ENCODE peak calls at places on chromosomes 3 and 15, in nine cellular contexts. N, E, H, G, V, O, D, F and Y are unnamed samples. For H3K4me1, the result is how much of the 10 kb centered on the place peaks cover.

GRCh38 chr3:139928708-139929505 is 6.1 kb upstream of the CLSTN2 start:
- DNase-seq in N (no peak), E (no peak), H (peak), G (no peak), V (no peak), O (peak), D (no peak), F (no peak), Y (no peak)

GRCh38 chr3:126835472-126836219 is 131.6 kb downstream of the CHCHD6 start:
- DNase-seq in N (no peak), E (no peak), H (peak), G (no peak), V (no peak), O (peak), D (no peak), F (no peak), Y (no peak)

GRCh38 chr3:62238003-62238402 is 135.3 kb downstream of the FEZF2 start:
- DNase-seq in N (no peak), E (no peak), H (no peak), G (no peak), V (no peak), O (no peak), D (no peak), F (no peak), Y (no peak)

GRCh38 chr3:194138098-194138474 is 2.1 kb downstream of the HES1 start:
- DNase-seq in N (no peak), E (no peak), H (peak), G (peak), V (no peak), O (peak), D (no peak), F (no peak), Y (no peak)

GRCh38 chr3:171772427-171773056 is 37.7 kb downstream of the PLD1 start:
- DNase-seq in N (peak), E (peak), H (peak), G (peak), V (peak), O (peak), D (peak), F (peak), Y (peak)

GRCh38 chr15:79093352-79093935 is 2.9 kb upstream of the RASGRF1 start:
- DNase-seq in N (no peak), E (peak), H (no peak), G (peak), V (no peak), O (no peak), D (no peak), F (no peak), Y (no peak)

GRCh38 chr3:44914936-44915335 is 40.5 kb downstream of the TGM4 start:
- DNase-seq in N (no peak), E (no peak), H (no peak), G (peak), V (no peak), O (no peak), D (no peak), F (no peak), Y (no peak)

GRCh38 chr3:46163551-46163981 is 44.5 kb downstream of the CCR1 start:
- DNase-seq in N (no peak), E (no peak), H (no peak), G (peak), V (no peak), O (no peak), D (no peak), F (no peak), Y (no peak)

GRCh38 chr15:100778831-100779288 is 100.8 kb upstream of the ALDH1A3 start:
- DNase-seq in N (no peak), E (no peak), H (no peak), G (peak), V (no peak), O (no peak), D (no peak), F (no peak), Y (peak)

GRCh38 chr3:42518800-42519567 is 16.5 kb downstream of the VIPR1 start:
- DNase-seq in N (peak), E (peak), H (no peak), G (peak), V (no peak), O (no peak), D (peak), F (no peak), Y (no peak)

GRCh38 chr15:29433507-29433906 is 163.9 kb upstream of the NSMCE3 start:
- DNase-seq in N (no peak), E (no peak), H (no peak), G (no peak), V (no peak), O (no peak), D (no peak), F (no peak), Y (no peak)
- H3K4me1 ChIP-seq in N (under half), E (under half), H (under half), G (under half), V (under half), O (under half), D (under half), F (under half), Y (under half)

DNA sequence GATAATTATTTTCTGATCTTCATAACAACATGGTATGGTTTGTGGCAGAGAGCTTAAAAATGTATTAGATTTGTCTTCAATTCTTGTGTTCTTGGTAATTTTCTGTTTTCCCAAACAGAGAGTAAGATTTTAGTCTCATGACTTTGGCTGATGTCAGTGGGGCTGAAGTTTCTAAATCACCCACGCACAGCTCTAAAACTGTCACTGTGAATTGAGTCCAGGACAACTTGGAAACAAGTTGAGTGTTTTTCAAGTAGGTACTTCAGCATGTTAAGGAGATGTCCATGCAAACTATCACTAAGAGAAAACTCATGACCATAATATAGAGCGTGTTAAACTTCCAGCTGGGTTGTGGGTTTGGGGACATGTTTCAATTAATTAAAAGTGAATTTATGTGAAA is 90.0 kb downstream of the KLHL25 start:
- DNase-seq in N (no peak), E (no peak), H (no peak), G (no peak), V (no peak), O (no peak), D (no peak), F (no peak), Y (no peak)
- H3K4me1 ChIP-seq in N (half or more), E (under half), H (under half), G (under half), V (under half), O (under half), D (half or more), F (half or more), Y (under half)

DNA sequence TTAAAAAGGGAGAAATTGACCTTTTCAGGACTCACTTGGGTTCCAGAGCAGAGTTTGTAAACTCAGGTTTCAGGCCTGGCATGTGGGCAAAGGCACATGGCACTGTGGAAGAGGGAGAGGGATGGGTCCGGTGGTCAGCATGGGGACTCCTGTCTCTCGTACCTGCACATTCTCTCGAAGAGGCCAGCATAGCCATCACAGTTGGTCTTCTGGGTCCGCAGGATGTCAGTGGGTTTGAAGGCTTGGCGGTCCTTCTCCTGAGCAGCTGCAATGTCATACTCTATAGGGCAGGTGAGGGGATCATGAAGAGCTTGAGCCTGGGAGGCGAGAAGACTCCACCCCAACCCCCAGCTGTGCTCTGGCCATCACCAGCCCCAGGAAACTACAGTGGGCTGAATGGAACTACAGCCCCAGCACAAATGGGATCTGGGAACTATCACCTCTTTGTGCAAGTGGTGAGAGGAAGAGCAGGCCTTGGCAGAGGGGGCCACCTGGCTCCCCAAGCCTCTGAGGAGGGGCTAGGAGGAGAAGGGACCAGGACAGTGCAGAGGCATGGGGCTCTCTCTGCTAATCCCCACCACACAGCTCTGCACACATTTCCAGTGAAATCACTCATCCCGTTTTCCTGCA is 31.7 kb downstream of the KY start:
- DNase-seq in N (no peak), E (peak), H (no peak), G (peak), V (no peak), O (no peak), D (no peak), F (no peak), Y (no peak)
- H3K4me1 ChIP-seq in N (under half), E (under half), H (under half), G (under half), V (under half), O (under half), D (under half), F (under half), Y (under half)

GRCh38 chr15:66403323-66403722 is 16.6 kb downstream of the MAP2K1 start:
- DNase-seq in N (no peak), E (no peak), H (no peak), G (peak), V (no peak), O (no peak), D (no peak), F (no peak), Y (no peak)

GRCh38 chr15:66401130-66402021 is 14.7 kb downstream of the MAP2K1 start:
- DNase-seq in N (no peak), E (peak), H (peak), G (peak), V (no peak), O (peak), D (peak), F (no peak), Y (no peak)

GRCh38 chr15:66404532-66404931 is 17.8 kb downstream of the MAP2K1 start:
- DNase-seq in N (no peak), E (peak), H (no peak), G (peak), V (no peak), O (no peak), D (no peak), F (no peak), Y (no peak)

GRCh38 chr15:66404122-66404521 is 17.4 kb downstream of the MAP2K1 start:
- DNase-seq in N (no peak), E (no peak), H (no peak), G (peak), V (no peak), O (no peak), D (no peak), F (no peak), Y (no peak)

GRCh38 chr15:66402885-66403284 is 16.2 kb downstream of the MAP2K1 start:
- DNase-seq in N (no peak), E (no peak), H (no peak), G (no peak), V (no peak), O (no peak), D (no peak), F (no peak), Y (no peak)
- H3K4me1 ChIP-seq in N (under half), E (under half), H (under half), G (under half), V (under half), O (under half), D (half or more), F (under half), Y (under half)

GRCh38 chr3:73179601-73180000 is 118.1 kb downstream of the EBLN2 start:
- DNase-seq in N (no peak), E (no peak), H (no peak), G (no peak), V (no peak), O (no peak), D (no peak), F (no peak), Y (no peak)

GRCh38 chr3:73177827-73178226 is 116.4 kb downstream of the EBLN2 start:
- DNase-seq in N (no peak), E (no peak), H (no peak), G (no peak), V (no peak), O (no peak), D (no peak), F (no peak), Y (no peak)

GRCh38 chr3:73175698-73176097 is 114.2 kb downstream of the EBLN2 start:
- DNase-seq in N (no peak), E (no peak), H (no peak), G (peak), V (no peak), O (no peak), D (no peak), F (no peak), Y (no peak)
- H3K4me1 ChIP-seq in N (under half), E (under half), H (under half), G (under half), V (under half), O (under half), D (under half), F (under half), Y (under half)